ENCODE peak calls at places on chromosome 21, in four cellular contexts. H is astrocyte of the hippocampus; X is activated CD4-positive, alpha-beta T cell treated with anti-CD3 and anti-CD28 coated beads, Interleukin-2, amount 10 ng/mL, durations not matched to agents 7 days and 5 days; M is HEK293T. G is an unnamed sample.

GRCh38 chr21:32520885-32521735 is 64.2 kb downstream of the TCP10L start:
- DNase-seq in H (peak; percentile 96), X (no peak), M (no peak), G (no peak)

GRCh38 chr21:45089964-45090363 is 15.6 kb downstream of the ADARB1 start:
- DNase-seq in M (no peak), H (no peak), X (no peak), G (no peak)

GRCh38 chr21:30981403-30981802 is 56.9 kb downstream of the KRTAP19-8 start:
- DNase-seq in H (no peak), X (no peak), M (no peak), G (no peak)

GRCh38 chr21:39845581-39846130 is 21.6 kb upstream of the PCP4 start:
- DNase-seq in H (peak; percentile 91), M (no peak), X (no peak), G (no peak)

GRCh38 chr21:37445228-37445627 is 78.7 kb downstream of the DYRK1A start:
- DNase-seq in M (no peak), X (no peak), H (peak; percentile 69), G (no peak)

GRCh38 chr21:25790122-25790951 is 55.6 kb downstream of the GABPA start:
- DNase-seq in H (peak; percentile 52), M (peak; percentile 53), X (no peak), G (peak; percentile 66)

GRCh38 chr21:40053007-40053406 is 185.8 kb downstream of the PCP4 start:
- DNase-seq in M (no peak), X (no peak), H (peak; percentile 85), G (no peak)

GRCh38 chr21:25983745-25984144 is 186.8 kb downstream of the APP start:
- DNase-seq in X (no peak), H (no peak), M (no peak), G (no peak)

GRCh38 chr21:45110873-45111624 is 36.7 kb downstream of the ADARB1 start:
- DNase-seq in H (no peak), M (no peak), X (no peak), G (no peak)

GRCh38 chr21:46000731-46001641 is 19.4 kb downstream of the COL6A1 start:
- DNase-seq in H (no peak), X (no peak), M (no peak), G (no peak)

GRCh38 chr21:37230632-37231246 is 36.4 kb downstream of the VPS26C start:
- DNase-seq in M (no peak), X (no peak), H (no peak), G (no peak)